ENCODE peak calls at places on chromosomes 13 and 19, in four cellular contexts. L, A, K and X are unnamed samples.
A peak's percentile ranks its signal among the peaks of the same experiment; 100 is the strongest.

GRCh38 chr19:18735324-18735723 is 51.8 kb downstream of the CRTC1 start:
- DNase-seq in L (no peak), K (no peak), A (no peak), X (no peak)

GRCh38 chr13:24709186-24709913 is 29.1 kb downstream of the ATP12A start:
- DNase-seq in A (no peak), K (no peak), L (no peak), X (no peak)

GRCh38 chr19:56840452-56841193 is at the start of the genes PEG3 and ZIM2:
- DNase-seq in L (peak; percentile 44), A (peak; percentile 84), K (no peak), X (no peak)

GRCh38 chr19:35090160-35090794 is 25.3 kb upstream of the FXYD3 start:
- DNase-seq in A (peak; percentile 51), K (peak; percentile 75), L (peak; percentile 75), X (peak; percentile 88)

GRCh38 chr13:111947026-111947810 is 119.7 kb upstream of the SOX1 start:
- DNase-seq in K (no peak), A (no peak), L (no peak), X (peak; percentile 36)

GRCh38 chr19:10182847-10183246 is 11.9 kb downstream of the DNMT1 start:
- DNase-seq in L (no peak), K (no peak), A (no peak), X (no peak)

GRCh38 chr19:29583196-29584006 is 22.7 kb upstream of the POP4 start:
- DNase-seq in K (peak; percentile 19), L (peak; percentile 27), A (no peak), X (peak; percentile 34)

GRCh38 chr19:18645035-18645511 is 8.2 kb downstream of the KLHL26 start:
- DNase-seq in L (no peak), K (no peak), A (peak; percentile 27), X (no peak)

GRCh38 chr19:7874080-7874856 is at the start of gene PRR36:
- DNase-seq in A (peak; percentile 83), L (no peak), K (peak; percentile 80), X (no peak)

GRCh38 chr19:51131780-51132680 is 7.3 kb downstream of the SIGLEC9 start:
- DNase-seq in A (peak; percentile 30), L (peak; percentile 97), K (no peak), X (no peak)

GRCh38 chr19:56639217-56639616 is 3.7 kb upstream of the SMIM17 start:
- DNase-seq in A (no peak), L (peak; percentile 8), K (peak; percentile 30), X (no peak)

GRCh38 chr19:8573316-8573715 is 3.9 kb downstream of the MYO1F start:
- DNase-seq in A (no peak), K (no peak), L (no peak), X (no peak)

GRCh38 chr13:106528711-106529414 is 6.6 kb downstream of the EFNB2 start:
- DNase-seq in L (no peak), A (no peak), K (no peak), X (no peak)

GRCh38 chr13:106525865-106526264 is 9.6 kb downstream of the EFNB2 start:
- DNase-seq in K (no peak), A (no peak), L (no peak), X (no peak)

GRCh38 chr13:106529415-106530208 is 5.8 kb downstream of the EFNB2 start:
- DNase-seq in A (no peak), K (no peak), L (no peak), X (no peak)

GRCh38 chr13:106526748-106527488 is 8.5 kb downstream of the EFNB2 start:
- DNase-seq in K (no peak), L (no peak), A (no peak), X (no peak)

GRCh38 chr13:106527806-106528205 is 7.7 kb downstream of the EFNB2 start:
- DNase-seq in A (no peak), K (no peak), L (no peak), X (no peak)
- H3K27ac ChIP-seq in A (no peak overlapping the region), K (no peak overlapping the region), L (no peak overlapping the region), X (no peak overlapping the region)

DNA sequence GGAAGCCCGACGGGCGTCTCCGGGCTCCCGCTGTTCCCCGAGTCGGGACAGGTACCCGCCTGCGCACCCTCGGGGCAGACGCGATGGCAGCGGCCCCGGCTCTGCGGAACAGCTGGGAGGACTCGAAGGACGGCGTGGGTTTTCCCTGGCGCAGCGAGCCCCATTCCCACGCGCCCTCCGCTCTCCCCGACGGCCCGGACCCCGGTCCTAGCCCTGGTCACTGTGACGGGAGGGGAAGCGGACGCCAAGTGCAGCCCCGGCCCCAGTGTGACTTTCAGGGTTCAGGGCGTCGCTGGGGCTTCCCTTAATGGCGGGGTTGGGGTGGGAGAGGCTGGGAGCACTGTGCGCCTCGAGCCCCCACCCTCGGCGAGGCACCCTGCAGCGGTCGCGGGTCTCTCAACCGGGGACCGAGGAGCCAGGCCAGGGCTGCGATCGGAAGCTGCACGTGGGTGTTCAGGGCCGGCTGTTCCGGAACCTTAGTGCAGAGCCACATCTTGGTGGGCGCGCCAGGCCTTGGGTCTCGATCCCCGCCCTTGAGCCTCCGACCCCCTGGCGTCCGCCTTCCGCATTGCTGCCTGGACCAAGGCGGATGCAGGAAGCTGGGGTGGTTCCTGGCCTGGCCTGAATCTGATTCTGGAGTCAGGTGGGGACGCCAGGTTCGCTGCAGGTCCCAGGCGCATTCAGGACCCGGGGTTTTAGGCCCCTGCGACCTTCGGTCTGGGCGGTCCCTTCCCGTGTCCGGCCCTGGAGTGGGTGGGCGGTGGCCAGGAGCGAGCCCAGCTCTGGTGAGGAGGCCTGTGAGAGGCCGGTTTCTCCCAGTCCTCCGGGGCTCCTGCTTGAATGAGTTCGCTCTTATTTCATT is 3.5 kb downstream of the LGALS7B start:
- DNase-seq in A (no peak), L (peak; percentile 64), K (no peak), X (no peak)
- TF ChIP-seq CTCF in A (peak; percentile 22), L (peak; percentile 47), K (no peak), X (no peak)

GRCh38 chr13:113938246-113938645 is 35.6 kb downstream of the C13orf46 start:
- DNase-seq in L (peak; percentile 25), A (no peak), K (no peak), X (no peak)

GRCh38 chr13:113939905-113940339 is 34.0 kb downstream of the C13orf46 start:
- DNase-seq in A (no peak), K (no peak), L (no peak), X (no peak)

GRCh38 chr13:113939129-113939904 is 34.6 kb downstream of the C13orf46 start:
- DNase-seq in L (no peak), A (no peak), K (no peak), X (no peak)

GRCh38 chr13:113937497-113938140 is 36.3 kb downstream of the C13orf46 start:
- DNase-seq in A (no peak), K (no peak), L (no peak), X (no peak)

GRCh38 chr13:113938716-113939115 is 35.2 kb downstream of the C13orf46 start:
- DNase-seq in A (no peak), K (no peak), L (peak; percentile 46), X (no peak)
- H3K27ac ChIP-seq in A (no peak overlapping the region), K (no peak overlapping the region), L (no peak overlapping the region), X (no peak overlapping the region)

DNA sequence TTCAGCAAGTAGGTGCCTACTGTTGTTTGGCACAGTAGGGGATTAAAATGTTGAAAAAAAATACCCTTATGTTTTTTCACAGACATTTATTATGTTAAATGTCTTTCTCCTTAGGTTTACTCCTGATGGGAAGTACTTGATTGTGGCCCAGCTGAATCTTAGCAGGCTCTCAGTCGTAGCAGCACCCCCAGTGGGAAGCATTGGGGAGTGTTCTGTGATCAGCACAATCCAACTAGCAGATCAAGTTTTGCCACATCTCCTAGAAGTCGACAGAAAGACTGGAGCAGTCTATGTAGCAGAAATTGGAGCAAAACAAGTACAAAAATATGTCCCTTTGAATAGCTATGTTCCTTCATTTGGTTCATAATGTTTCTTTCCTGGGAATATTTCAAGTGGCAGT is 9.3 kb downstream of the NHLRC3 start:
- DNase-seq in A (peak; percentile 71), L (no peak), K (peak; percentile 35), X (no peak)
- TF ChIP-seq CTCF in A (peak; percentile 15), L (no peak), K (peak; percentile 26), X (no peak)

GRCh38 chr19:47241919-47242644 is 11.1 kb upstream of the BBC3 start:
- DNase-seq in K (no peak), L (no peak), A (no peak), X (no peak)
- H3K27ac ChIP-seq in K (no peak overlapping the region), L (no peak overlapping the region), A (no peak overlapping the region), X (peak overlapping the region; percentile 83)

GRCh38 chr19:16773939-16774338 is 54.3 kb downstream of the NWD1 start:
- DNase-seq in A (no peak), K (no peak), L (no peak), X (no peak)

GRCh38 chr19:16779539-16780163 is 49.5 kb upstream of the SIN3B start:
- DNase-seq in A (no peak), K (no peak), L (peak; percentile 42), X (no peak)

GRCh38 chr19:16777811-16778210 is 51.4 kb upstream of the SIN3B start:
- DNase-seq in A (no peak), K (no peak), L (no peak), X (no peak)

GRCh38 chr19:16782719-16783118 is 46.5 kb upstream of the SIN3B start:
- DNase-seq in K (no peak), A (no peak), L (no peak), X (no peak)

GRCh38 chr19:16778796-16779411 is 50.3 kb upstream of the SIN3B start:
- DNase-seq in K (peak; percentile 78), A (peak; percentile 9), L (peak; percentile 70), X (peak; percentile 77)
- TF ChIP-seq CTCF in K (peak; percentile 87), A (no peak), L (peak; percentile 71), X (peak; percentile 59)

GRCh38 chr13:27355894-27356293 is 68.5 kb upstream of the GTF3A start:
- DNase-seq in K (no peak), A (no peak), L (no peak), X (no peak)
- H3K27ac ChIP-seq in K (no peak overlapping the region), A (no peak overlapping the region), L (peak overlapping the region; percentile 41), X (no peak overlapping the region)

GRCh38 chr19:2426661-2427322 is 594 bp downstream of the TIMM13 start:
- DNase-seq in A (peak; percentile 16), L (peak; percentile 42), K (peak; percentile 45), X (peak; percentile 70)

GRCh38 chr19:2423913-2424685 is 3.3 kb downstream of the TIMM13 start:
- DNase-seq in K (no peak), A (no peak), L (no peak), X (no peak)

GRCh38 chr19:2425622-2426581 is 1.5 kb downstream of the TIMM13 start:
- DNase-seq in K (no peak), A (no peak), L (no peak), X (no peak)

GRCh38 chr19:2422951-2423880 is 4.2 kb downstream of the TIMM13 start:
- DNase-seq in L (no peak), K (no peak), A (no peak), X (no peak)

DNA sequence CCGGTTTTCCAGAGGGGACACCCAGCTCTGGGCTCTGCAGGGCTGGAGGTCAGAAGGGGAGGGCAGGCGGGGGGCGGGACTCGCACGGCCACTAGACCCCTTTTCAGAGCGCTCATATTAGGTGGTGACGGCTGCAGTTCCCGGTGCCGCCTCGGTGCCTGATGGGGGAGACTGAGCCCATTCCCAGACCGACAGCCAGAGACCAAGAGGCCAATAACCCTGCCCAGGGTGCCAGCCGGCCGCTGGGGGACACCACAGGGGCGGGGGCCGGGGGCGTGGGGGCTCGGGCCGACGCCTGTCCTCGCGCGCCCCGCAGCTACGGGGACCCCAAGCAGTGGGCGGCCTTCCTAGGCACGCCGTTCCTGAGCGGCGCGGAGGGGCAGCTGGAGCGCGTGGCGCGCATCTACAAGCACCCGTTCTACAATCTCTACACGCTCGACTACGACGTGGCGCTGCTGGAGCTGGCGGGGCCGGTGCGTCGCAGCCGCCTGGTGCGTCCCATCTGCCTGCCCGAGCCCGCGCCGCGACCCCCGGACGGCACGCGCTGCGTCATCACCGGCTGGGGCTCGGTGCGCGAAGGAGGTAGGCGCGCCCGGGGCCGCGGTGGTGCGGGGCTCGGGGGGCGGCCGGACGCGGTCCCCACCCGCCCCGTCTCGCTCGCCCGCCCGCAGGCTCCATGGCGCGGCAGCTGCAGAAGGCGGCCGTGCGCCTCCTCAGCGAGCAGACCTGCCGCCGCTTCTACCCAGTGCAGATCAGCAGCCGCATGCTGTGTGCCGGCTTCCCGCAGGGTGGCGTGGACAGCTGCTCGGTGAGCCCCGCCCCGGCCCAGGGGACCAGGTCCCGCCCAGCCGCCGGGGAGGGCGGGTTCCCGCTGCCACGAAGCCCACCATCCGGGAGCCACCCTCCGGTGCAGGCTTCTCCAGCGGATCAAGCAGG is 2.4 kb downstream of the TIMM13 start:
- DNase-seq in A (no peak), K (peak; percentile 66), L (peak; percentile 81), X (no peak)
- TF ChIP-seq CTCF in A (no peak), K (peak; percentile 34), L (peak; percentile 43), X (no peak)